ENCODE peak calls at places on chromosomes 16 and 17, in six cellular contexts. One of them, this sample, is unnamed.

GRCh38 chr17:32671891-32672290 is 185.1 kb downstream of the CDK5R1 start:
- DNase-seq in neural crest cell: no peak
- DNase-seq in breast epithelium: peak; percentile 24
- DNase-seq in heart left ventricle: no peak
- DNase-seq in cardiac muscle cell: peak; percentile 27
- DNase-seq in fibroblast of pulmonary artery: peak; percentile 4
- DNase-seq in this sample: no peak

GRCh38 chr16:72658888-72659717 is 388.8 kb downstream of the ZFHX3 start:
- DNase-seq in neural crest cell: no peak
- DNase-seq in breast epithelium: no peak
- DNase-seq in heart left ventricle: no peak
- DNase-seq in cardiac muscle cell: peak; percentile 26
- DNase-seq in fibroblast of pulmonary artery: peak; percentile 32
- DNase-seq in this sample: no peak

GRCh38 chr17:57283203-57283971 is 27.1 kb downstream of the MSI2 start:
- DNase-seq in neural crest cell: no peak
- DNase-seq in breast epithelium: no peak
- DNase-seq in heart left ventricle: no peak
- DNase-seq in cardiac muscle cell: no peak
- DNase-seq in fibroblast of pulmonary artery: no peak
- DNase-seq in this sample: no peak

GRCh38 chr16:56847173-56847948 is 17.6 kb upstream of the SLC12A3 start:
- DNase-seq in neural crest cell: no peak
- DNase-seq in breast epithelium: no peak
- DNase-seq in heart left ventricle: no peak
- DNase-seq in cardiac muscle cell: no peak
- DNase-seq in fibroblast of pulmonary artery: no peak
- DNase-seq in this sample: no peak

GRCh38 chr16:74449470-74449869 is 28.2 kb upstream of the CLEC18B start:
- DNase-seq in neural crest cell: no peak
- DNase-seq in breast epithelium: no peak
- DNase-seq in heart left ventricle: no peak
- DNase-seq in cardiac muscle cell: no peak
- DNase-seq in fibroblast of pulmonary artery: no peak
- DNase-seq in this sample: no peak

GRCh38 chr17:78940708-78941107 is 15.5 kb upstream of the TIMP2 start:
- DNase-seq in neural crest cell: no peak
- DNase-seq in breast epithelium: no peak
- DNase-seq in heart left ventricle: no peak
- DNase-seq in cardiac muscle cell: peak; percentile 32
- DNase-seq in fibroblast of pulmonary artery: peak; percentile 33
- DNase-seq in this sample: no peak

GRCh38 chr16:66534376-66534799 is 15.5 kb downstream of the TK2 start:
- DNase-seq in neural crest cell: no peak
- DNase-seq in breast epithelium: no peak
- DNase-seq in heart left ventricle: no peak
- DNase-seq in cardiac muscle cell: no peak
- DNase-seq in fibroblast of pulmonary artery: no peak
- DNase-seq in this sample: no peak

GRCh38 chr16:17404903-17405691 is 65.7 kb downstream of the XYLT1 start:
- DNase-seq in neural crest cell: peak; percentile 8
- DNase-seq in breast epithelium: peak; percentile 88
- DNase-seq in heart left ventricle: peak; percentile 69
- DNase-seq in cardiac muscle cell: peak; percentile 85
- DNase-seq in fibroblast of pulmonary artery: peak; percentile 43
- DNase-seq in this sample: no peak

GRCh38 chr17:62819511-62820221 is 11.6 kb upstream of the MARCHF10 start:
- DNase-seq in neural crest cell: peak; percentile 21
- DNase-seq in breast epithelium: peak; percentile 90
- DNase-seq in heart left ventricle: peak; percentile 68
- DNase-seq in cardiac muscle cell: peak; percentile 97
- DNase-seq in fibroblast of pulmonary artery: peak; percentile 98
- DNase-seq in this sample: peak; percentile 69

GRCh38 chr16:12063435-12063834 is 86.9 kb downstream of the SNX29 start:
- DNase-seq in neural crest cell: no peak
- DNase-seq in breast epithelium: no peak
- DNase-seq in heart left ventricle: no peak
- DNase-seq in cardiac muscle cell: no peak
- DNase-seq in fibroblast of pulmonary artery: no peak
- DNase-seq in this sample: no peak

GRCh38 chr17:83162035-83162745 is 82.8 kb downstream of the METRNL start:
- DNase-seq in neural crest cell: no peak
- DNase-seq in breast epithelium: peak; percentile 13
- DNase-seq in heart left ventricle: no peak
- DNase-seq in cardiac muscle cell: no peak
- DNase-seq in fibroblast of pulmonary artery: no peak
- DNase-seq in this sample: no peak

GRCh38 chr17:20926532-20926931 is 116.3 kb downstream of the USP22 start:
- DNase-seq in neural crest cell: no peak
- DNase-seq in breast epithelium: no peak
- DNase-seq in heart left ventricle: no peak
- DNase-seq in cardiac muscle cell: peak; percentile 42
- DNase-seq in fibroblast of pulmonary artery: peak; percentile 54
- DNase-seq in this sample: no peak

DNA sequence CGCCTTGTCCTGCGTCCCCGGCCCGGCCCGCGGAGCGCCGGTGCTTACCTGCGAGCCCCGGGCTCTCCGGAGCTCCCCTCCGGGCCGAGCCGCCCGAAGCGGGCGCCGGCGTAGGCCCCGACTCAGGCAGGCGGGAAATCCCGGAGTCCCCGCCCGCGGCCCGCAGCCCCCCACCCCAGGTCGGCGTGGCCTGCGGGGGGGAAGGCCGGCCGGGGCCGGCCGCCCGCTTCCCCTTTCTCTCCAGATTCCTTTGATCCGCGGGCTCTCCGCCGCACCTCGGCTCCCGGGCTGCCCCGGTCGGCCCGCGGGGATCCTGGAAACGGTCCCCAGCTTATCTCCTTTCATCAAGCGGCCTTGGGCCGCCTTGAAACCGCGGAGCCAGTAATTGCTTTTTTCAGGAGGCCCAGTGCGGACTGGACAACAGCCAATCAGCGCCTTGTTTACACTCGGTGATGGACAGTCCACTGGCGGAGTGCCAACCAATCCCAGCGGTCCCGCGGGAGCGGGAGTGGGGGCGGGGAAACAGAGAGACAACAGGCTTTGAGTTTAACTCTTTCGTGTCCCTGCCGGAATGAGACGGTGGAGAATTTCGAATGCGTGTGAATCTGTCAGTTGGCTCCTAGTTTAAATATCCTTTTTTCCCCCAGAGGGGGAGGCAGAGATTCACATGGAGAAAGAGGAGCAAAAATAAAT is 1.4 kb upstream of the BAHCC1 start:
- DNase-seq in neural crest cell: peak; percentile 100
- DNase-seq in breast epithelium: peak; percentile 100
- DNase-seq in heart left ventricle: peak; percentile 100
- DNase-seq in cardiac muscle cell: peak; percentile 100
- DNase-seq in fibroblast of pulmonary artery: peak; percentile 100
- DNase-seq in this sample: peak; percentile 100
- TF ChIP-seq CTCF in neural crest cell: peak; percentile 43
- TF ChIP-seq CTCF in breast epithelium: peak; percentile 11
- TF ChIP-seq CTCF in heart left ventricle: peak; percentile 27
- TF ChIP-seq CTCF in cardiac muscle cell: peak; percentile 33
- TF ChIP-seq CTCF in fibroblast of pulmonary artery: peak; percentile 16
- TF ChIP-seq CTCF in this sample: peak; percentile 34

GRCh38 chr17:27532269-27533067 is 76.2 kb downstream of the KSR1 start:
- DNase-seq in neural crest cell: no peak
- DNase-seq in breast epithelium: no peak
- DNase-seq in heart left ventricle: no peak
- DNase-seq in cardiac muscle cell: peak; percentile 70
- DNase-seq in fibroblast of pulmonary artery: peak; percentile 42
- DNase-seq in this sample: no peak

GRCh38 chr17:27535178-27535928 is 79.1 kb downstream of the KSR1 start:
- DNase-seq in neural crest cell: no peak
- DNase-seq in breast epithelium: no peak
- DNase-seq in heart left ventricle: no peak
- DNase-seq in cardiac muscle cell: no peak
- DNase-seq in fibroblast of pulmonary artery: no peak
- DNase-seq in this sample: no peak

GRCh38 chr17:27535975-27536374 is 79.7 kb downstream of the KSR1 start:
- DNase-seq in neural crest cell: no peak
- DNase-seq in breast epithelium: no peak
- DNase-seq in heart left ventricle: no peak
- DNase-seq in cardiac muscle cell: no peak
- DNase-seq in fibroblast of pulmonary artery: no peak
- DNase-seq in this sample: no peak

GRCh38 chr17:27533068-27533397 is 76.8 kb downstream of the KSR1 start:
- DNase-seq in neural crest cell: no peak
- DNase-seq in breast epithelium: no peak
- DNase-seq in heart left ventricle: no peak
- DNase-seq in cardiac muscle cell: no peak
- DNase-seq in fibroblast of pulmonary artery: no peak
- DNase-seq in this sample: no peak

DNA sequence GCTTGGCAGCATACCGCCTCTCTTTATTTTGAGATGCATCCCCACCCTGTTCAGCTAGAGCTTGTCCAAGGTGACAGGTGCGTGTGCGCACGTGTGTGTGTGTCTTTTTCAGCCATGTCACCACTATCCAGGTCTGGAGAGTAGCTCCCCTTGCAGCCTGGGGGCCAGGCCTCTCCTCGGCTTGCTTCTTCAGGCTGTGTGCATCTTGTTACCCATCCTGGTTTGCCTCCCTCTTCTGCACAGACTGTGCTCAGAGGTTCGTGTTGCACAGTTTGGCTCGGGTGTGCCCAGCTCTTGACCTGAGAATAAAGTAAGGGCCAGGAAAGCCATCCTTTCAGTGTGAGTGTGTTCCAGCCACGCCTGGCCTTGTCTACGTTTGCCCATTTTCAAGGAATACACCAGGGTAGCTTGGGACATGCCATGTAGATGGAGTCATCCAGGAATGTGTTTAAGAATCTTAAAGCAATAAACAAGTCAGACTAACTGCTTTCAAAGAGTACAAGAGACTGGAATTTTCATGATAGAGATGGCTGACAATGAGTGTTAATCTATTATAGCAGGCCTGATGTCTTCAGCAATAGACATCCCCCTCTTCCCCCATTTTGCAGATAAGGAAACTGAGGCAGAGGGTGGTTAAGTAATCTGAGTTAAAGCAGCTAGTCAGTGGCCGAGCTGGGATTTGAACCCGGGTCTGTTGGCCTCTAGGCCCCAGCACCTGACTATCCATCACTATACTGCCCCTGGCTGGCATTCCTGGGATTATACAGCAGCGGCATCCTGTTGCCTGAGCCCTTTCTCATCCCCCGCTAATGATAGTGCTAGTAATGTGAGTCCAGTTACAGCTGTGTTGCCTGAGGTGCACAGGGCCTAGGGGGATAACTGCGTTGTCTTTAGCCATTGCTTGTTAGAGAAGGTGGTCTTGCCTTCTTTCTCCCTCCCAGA is 77.9 kb downstream of the KSR1 start:
- DNase-seq in neural crest cell: no peak
- DNase-seq in breast epithelium: no peak
- DNase-seq in heart left ventricle: no peak
- DNase-seq in cardiac muscle cell: peak; percentile 66
- DNase-seq in fibroblast of pulmonary artery: peak; percentile 84
- DNase-seq in this sample: no peak
- TF ChIP-seq CTCF in neural crest cell: no peak
- TF ChIP-seq CTCF in breast epithelium: no peak
- TF ChIP-seq CTCF in heart left ventricle: no peak
- TF ChIP-seq CTCF in cardiac muscle cell: no peak
- TF ChIP-seq CTCF in fibroblast of pulmonary artery: no peak
- TF ChIP-seq CTCF in this sample: no peak

GRCh38 chr17:36892112-36892838 is 45.0 kb upstream of the LHX1 start:
- DNase-seq in neural crest cell: no peak
- DNase-seq in breast epithelium: no peak
- DNase-seq in heart left ventricle: no peak
- DNase-seq in cardiac muscle cell: no peak
- DNase-seq in fibroblast of pulmonary artery: no peak
- DNase-seq in this sample: no peak
- TF ChIP-seq CTCF in neural crest cell: no peak
- TF ChIP-seq CTCF in breast epithelium: no peak
- TF ChIP-seq CTCF in heart left ventricle: no peak
- TF ChIP-seq CTCF in cardiac muscle cell: peak; percentile 2
- TF ChIP-seq CTCF in fibroblast of pulmonary artery: no peak
- TF ChIP-seq CTCF in this sample: no peak

GRCh38 chr17:64055183-64056142 is 35.0 kb upstream of the ICAM2 start:
- DNase-seq in neural crest cell: no peak
- DNase-seq in breast epithelium: no peak
- DNase-seq in heart left ventricle: no peak
- DNase-seq in cardiac muscle cell: no peak
- DNase-seq in fibroblast of pulmonary artery: no peak
- DNase-seq in this sample: no peak
- TF ChIP-seq CTCF in neural crest cell: no peak
- TF ChIP-seq CTCF in breast epithelium: no peak
- TF ChIP-seq CTCF in heart left ventricle: no peak
- TF ChIP-seq CTCF in cardiac muscle cell: no peak
- TF ChIP-seq CTCF in fibroblast of pulmonary artery: no peak
- TF ChIP-seq CTCF in this sample: no peak

DNA sequence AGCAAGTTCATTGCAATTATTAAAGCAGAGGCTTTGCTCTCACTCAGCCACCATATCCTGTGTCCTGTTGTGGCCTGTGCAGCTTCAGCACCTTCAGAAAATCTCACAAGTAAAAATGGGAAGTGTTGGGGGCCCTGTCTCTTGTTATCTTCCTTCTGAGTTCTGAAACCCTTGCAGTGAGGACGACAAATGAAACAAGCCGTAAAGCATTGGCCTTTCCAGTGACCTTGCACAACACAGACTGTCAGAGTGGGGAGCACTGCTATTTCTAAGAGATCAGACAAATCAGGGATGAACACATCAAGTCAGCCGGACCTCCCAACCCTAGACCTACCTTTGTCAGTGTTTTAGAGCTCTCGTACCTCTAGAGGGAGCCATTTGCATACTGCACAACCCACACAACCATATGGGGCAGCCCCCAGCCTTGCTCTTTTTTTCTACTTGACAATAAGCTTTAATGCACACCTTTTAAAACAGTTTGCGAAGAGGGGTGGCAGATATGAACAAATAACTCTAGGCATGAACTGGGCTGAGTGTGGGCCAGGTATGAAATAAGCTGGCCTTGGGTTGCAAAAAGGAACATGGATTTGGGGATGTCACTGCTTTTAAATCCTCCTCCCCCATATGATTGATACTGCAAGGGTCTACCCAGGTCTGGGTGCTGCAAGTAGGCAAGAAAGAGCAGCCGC is 89.8 kb downstream of the KATNIP start:
- DNase-seq in neural crest cell: peak; percentile 31
- DNase-seq in breast epithelium: no peak
- DNase-seq in heart left ventricle: no peak
- DNase-seq in cardiac muscle cell: peak; percentile 75
- DNase-seq in fibroblast of pulmonary artery: peak; percentile 73
- DNase-seq in this sample: peak; percentile 59
- TF ChIP-seq CTCF in neural crest cell: peak; percentile 83
- TF ChIP-seq CTCF in breast epithelium: no peak
- TF ChIP-seq CTCF in heart left ventricle: peak; percentile 59
- TF ChIP-seq CTCF in cardiac muscle cell: peak; percentile 87
- TF ChIP-seq CTCF in fibroblast of pulmonary artery: peak; percentile 86
- TF ChIP-seq CTCF in this sample: peak; percentile 92

This sample was measured in BE2C.